ENCODE peak calls at places on chromosomes 4 and X, in six cellular contexts. S is glutamatergic neuron; G is activated T-helper 2 cell treated with anti-CD3 and anti-CD28 coated beads, Interferon-gamma antibody, Interleukin-2, Interleukin-4, amounts not matched to agents 10 μg/mL and 5 μg/mL and 100 μg/mL, durations not matched to agents 14 hours and 24 hours and 36 hours; K is naive thymus-derived CD8-positive, alpha-beta T cell; I is NCI-H1930; H is germinal center. T is an unnamed sample.

GRCh38 chr4:148447672-148448071 is 5.5 kb upstream of the NR3C2 start:
- DNase-seq in S (no peak), G (no peak), K (no peak), I (no peak), H (no peak), T (no peak)

GRCh38 chr4:99679204-99679603 is 21.6 kb upstream of the C4orf54 start:
- DNase-seq in S (no peak), G (no peak), K (no peak), I (no peak), H (no peak), T (no peak)

GRCh38 chrX:151082077-151082948 is 94.1 kb upstream of the GPR50 start:
- DNase-seq in S (peak), G (peak), K (peak), I (peak), H (peak), T (peak)

GRCh38 chr4:9146967-9147366 is 23.2 kb upstream of the FAM90A26 start:
- DNase-seq in S (no peak), G (no peak), K (no peak), I (no peak), H (no peak), T (no peak)

GRCh38 chrX:56729152-56729557 is at the start of gene NBDY:
- DNase-seq in S (peak), G (peak), K (peak), I (peak), H (peak), T (peak)

GRCh38 chr4:87354168-87355102 is 31.8 kb upstream of the HSD17B13 start:
- DNase-seq in S (no peak), G (no peak), K (no peak), I (no peak), H (no peak), T (no peak)

GRCh38 chrX:7219153-7219705 is 71.3 kb upstream of the PUDP start:
- DNase-seq in S (peak), G (no peak), K (no peak), I (no peak), H (no peak), T (no peak)

GRCh38 chr4:3437998-3438846 is 3.5 kb upstream of the HGFAC start:
- DNase-seq in S (peak), G (no peak), K (no peak), I (no peak), H (no peak), T (no peak)

GRCh38 chrX:17547658-17548057 is 172.7 kb downstream of the NHS start:
- DNase-seq in S (no peak), G (no peak), K (no peak), I (no peak), H (no peak), T (no peak)

GRCh38 chr4:98522603-98523395 is 135.6 kb downstream of the TSPAN5 start:
- DNase-seq in S (no peak), G (no peak), K (no peak), I (no peak), H (no peak), T (no peak)

GRCh38 chrX:70268034-70268433 is at the start of gene ARR3:
- DNase-seq in S (no peak), G (no peak), K (no peak), I (no peak), H (no peak), T (no peak)

GRCh38 chrX:108090474-108091265 is 672 bp downstream of the PSMD10 start:
- DNase-seq in S (no peak), G (no peak), K (no peak), I (no peak), H (no peak), T (no peak)

GRCh38 chr4:120659626-120660170 is 262.8 kb downstream of the PRDM5 start:
- DNase-seq in S (no peak), G (no peak), K (no peak), I (no peak), H (no peak), T (no peak)

GRCh38 chrX:132957211-132958085 is 981 bp downstream of the HS6ST2 start:
- DNase-seq in S (peak), G (no peak), K (no peak), I (peak), H (no peak), T (no peak)

GRCh38 chr4:100517864-100518341 is at the start of gene EMCN:
- DNase-seq in S (no peak), G (no peak), K (no peak), I (no peak), H (no peak), T (no peak)

GRCh38 chrX:39945709-39946108 is 152.0 kb downstream of the BCOR start:
- DNase-seq in S (no peak), G (no peak), K (no peak), I (no peak), H (no peak), T (no peak)

GRCh38 chr4:115154826-115155225 is 41.4 kb upstream of the NDST4 start:
- DNase-seq in S (no peak), G (no peak), K (no peak), I (no peak), H (no peak), T (no peak)

GRCh38 chrX:15343075-15343476 is 7.8 kb upstream of the PIGA start:
- DNase-seq in S (no peak), G (no peak), K (no peak), I (no peak), H (no peak), T (no peak)

GRCh38 chr4:145870155-145871020 is 68.2 kb downstream of the ZNF827 start:
- DNase-seq in S (no peak), G (no peak), K (no peak), I (no peak), H (no peak), T (no peak)

GRCh38 chr4:185236155-185236503 is 26.7 kb downstream of the SNX25 start:
- DNase-seq in S (no peak), G (no peak), K (no peak), I (no peak), H (no peak), T (no peak)

GRCh38 chrX:115023139-115023538 is 5.7 kb upstream of the IL13RA2 start:
- DNase-seq in S (no peak), G (no peak), K (no peak), I (no peak), H (no peak), T (no peak)

GRCh38 chrX:108264376-108264775 is 172.8 kb downstream of the ATG4A start:
- DNase-seq in S (no peak), G (no peak), K (no peak), I (no peak), H (no peak), T (no peak)

GRCh38 chr4:81375745-81376144 is 96.0 kb downstream of the RASGEF1B start:
- DNase-seq in S (no peak), G (no peak), K (no peak), I (no peak), H (no peak), T (no peak)